ENCODE peak calls at places on chromosomes 5 and 9, in eight cellular contexts. V, A, P, Y, C, T, E and D are unnamed samples.

GRCh38 chr9:72585737-72586136 is 64.3 kb downstream of the TMC1 start:
- DNase-seq in V (no peak), A (no peak), P (no peak), Y (no peak), C (no peak), T (no peak), E (no peak), D (no peak)

GRCh38 chr5:33441241-33441844 is 578 bp downstream of the TARS1 start:
- DNase-seq in V (peak), A (peak), P (no peak), Y (no peak), C (peak), T (peak), E (peak), D (no peak)

GRCh38 chr9:4604678-4605095 is 57.4 kb upstream of the PLPP6 start:
- DNase-seq in V (peak), A (peak), P (peak), Y (peak), C (peak), T (peak), E (peak), D (peak)

GRCh38 chr9:5554254-5554653 is 43.9 kb downstream of the PDCD1LG2 start:
- DNase-seq in V (no peak), A (no peak), P (no peak), Y (no peak), C (no peak), T (no peak), E (peak), D (no peak)

GRCh38 chr9:13555989-13556500 is 276.6 kb upstream of the MPDZ start:
- DNase-seq in V (no peak), A (no peak), P (peak), Y (no peak), C (no peak), T (no peak), E (no peak), D (no peak)

GRCh38 chr9:125243792-125244260 is 2.7 kb upstream of the HSPA5 start:
- DNase-seq in V (no peak), A (no peak), P (no peak), Y (no peak), C (no peak), T (no peak), E (no peak), D (no peak)

GRCh38 chr5:59724482-59725392 is 168.8 kb downstream of the PDE4D start:
- DNase-seq in V (peak), A (peak), P (peak), Y (no peak), C (peak), T (peak), E (no peak), D (no peak)

GRCh38 chr5:10557747-10558295 is 6.0 kb upstream of the ANKRD33B start:
- DNase-seq in V (no peak), A (no peak), P (no peak), Y (no peak), C (no peak), T (no peak), E (no peak), D (no peak)

GRCh38 chr9:90502134-90502533 is 140.5 kb downstream of the DIRAS2 start:
- DNase-seq in V (no peak), A (no peak), P (no peak), Y (no peak), C (no peak), T (no peak), E (no peak), D (no peak)

GRCh38 chr9:110810251-110810976 is 141.8 kb downstream of the MUSK start:
- DNase-seq in V (no peak), A (no peak), P (no peak), Y (no peak), C (no peak), T (no peak), E (no peak), D (no peak)

GRCh38 chr9:135671591-135672041 is 8.5 kb downstream of the LCN9 start:
- DNase-seq in V (peak), A (no peak), P (no peak), Y (peak), C (peak), T (no peak), E (no peak), D (no peak)

GRCh38 chr9:5879419-5880181 is 11.1 kb upstream of the MLANA start:
- DNase-seq in V (peak), A (peak), P (peak), Y (no peak), C (peak), T (peak), E (no peak), D (no peak)

GRCh38 chr9:75532651-75533050 is 357.8 kb upstream of the PCSK5 start:
- DNase-seq in V (no peak), A (no peak), P (no peak), Y (no peak), C (no peak), T (no peak), E (no peak), D (no peak)

GRCh38 chr9:33225319-33226152 is 14.4 kb upstream of the SPINK4 start:
- DNase-seq in V (peak), A (peak), P (peak), Y (no peak), C (peak), T (peak), E (peak), D (peak)

GRCh38 chr5:65479527-65479926 is 2.2 kb downstream of the ADAMTS6 start:
- DNase-seq in V (no peak), A (no peak), P (peak), Y (no peak), C (no peak), T (no peak), E (no peak), D (no peak)

GRCh38 chr5:61918606-61919005 is 387.4 kb upstream of the KIF2A start:
- DNase-seq in V (no peak), A (no peak), P (no peak), Y (no peak), C (no peak), T (no peak), E (no peak), D (no peak)

GRCh38 chr9:129407905-129408452 is 212.9 kb downstream of the C9orf50 start:
- DNase-seq in V (no peak), A (no peak), P (no peak), Y (no peak), C (no peak), T (no peak), E (no peak), D (no peak)

GRCh38 chr9:95508242-95508967 is 8.4 kb downstream of the PTCH1 start:
- DNase-seq in V (peak), A (no peak), P (peak), Y (no peak), C (no peak), T (no peak), E (no peak), D (no peak)

GRCh38 chr9:134007571-134007970 is 15.4 kb upstream of the VAV2 start:
- DNase-seq in V (peak), A (no peak), P (no peak), Y (no peak), C (no peak), T (no peak), E (no peak), D (no peak)

GRCh38 chr9:111175350-111175749 is 137.1 kb upstream of the LPAR1 start:
- DNase-seq in V (no peak), A (no peak), P (no peak), Y (no peak), C (no peak), T (no peak), E (no peak), D (no peak)

GRCh38 chr9:122827759-122828090 is 663 bp downstream of the PDCL start:
- DNase-seq in V (no peak), A (no peak), P (no peak), Y (no peak), C (no peak), T (no peak), E (no peak), D (no peak)

GRCh38 chr9:136985853-136986252 is 3.1 kb downstream of the LCNL1 start:
- DNase-seq in V (no peak), A (no peak), P (no peak), Y (no peak), C (no peak), T (no peak), E (no peak), D (no peak)

GRCh38 chr5:129367883-129368282 is 92.2 kb upstream of the ADAMTS19 start:
- DNase-seq in V (no peak), A (no peak), P (no peak), Y (no peak), C (no peak), T (no peak), E (no peak), D (no peak)

GRCh38 chr5:59893061-59893435 is 478 bp downstream of the PDE4D start:
- DNase-seq in V (no peak), A (no peak), P (no peak), Y (no peak), C (no peak), T (no peak), E (no peak), D (no peak)

GRCh38 chr9:84667571-84668203 is 1.8 kb upstream of the NTRK2 start:
- DNase-seq in V (peak), A (no peak), P (peak), Y (no peak), C (no peak), T (no peak), E (no peak), D (no peak)

GRCh38 chr5:139014726-139015125 is 139.6 kb upstream of the LRRTM2 start:
- DNase-seq in V (no peak), A (no peak), P (peak), Y (no peak), C (no peak), T (no peak), E (no peak), D (no peak)

GRCh38 chr9:99231708-99232107 is 9.6 kb downstream of the SEC61B start:
- DNase-seq in V (peak), A (no peak), P (no peak), Y (no peak), C (peak), T (peak), E (peak), D (no peak)

GRCh38 chr5:78908173-78908901 is 76.8 kb downstream of the ARSB start:
- DNase-seq in V (peak), A (no peak), P (peak), Y (no peak), C (no peak), T (no peak), E (no peak), D (no peak)

GRCh38 chr5:95113489-95113888 is 171.4 kb downstream of the MCTP1 start:
- DNase-seq in V (no peak), A (no peak), P (no peak), Y (peak), C (no peak), T (no peak), E (no peak), D (no peak)

GRCh38 chr9:111198936-111199335 is 131.1 kb downstream of the OR2K2 start:
- DNase-seq in V (no peak), A (no peak), P (no peak), Y (no peak), C (no peak), T (no peak), E (no peak), D (no peak)

GRCh38 chr5:78102498-78102897 is 192.0 kb downstream of the AP3B1 start:
- DNase-seq in V (no peak), A (no peak), P (no peak), Y (no peak), C (no peak), T (no peak), E (no peak), D (no peak)

GRCh38 chr5:116626272-116626723 is 51.7 kb upstream of the SEMA6A start:
- DNase-seq in V (no peak), A (no peak), P (peak), Y (no peak), C (no peak), T (no peak), E (no peak), D (peak)

DNA sequence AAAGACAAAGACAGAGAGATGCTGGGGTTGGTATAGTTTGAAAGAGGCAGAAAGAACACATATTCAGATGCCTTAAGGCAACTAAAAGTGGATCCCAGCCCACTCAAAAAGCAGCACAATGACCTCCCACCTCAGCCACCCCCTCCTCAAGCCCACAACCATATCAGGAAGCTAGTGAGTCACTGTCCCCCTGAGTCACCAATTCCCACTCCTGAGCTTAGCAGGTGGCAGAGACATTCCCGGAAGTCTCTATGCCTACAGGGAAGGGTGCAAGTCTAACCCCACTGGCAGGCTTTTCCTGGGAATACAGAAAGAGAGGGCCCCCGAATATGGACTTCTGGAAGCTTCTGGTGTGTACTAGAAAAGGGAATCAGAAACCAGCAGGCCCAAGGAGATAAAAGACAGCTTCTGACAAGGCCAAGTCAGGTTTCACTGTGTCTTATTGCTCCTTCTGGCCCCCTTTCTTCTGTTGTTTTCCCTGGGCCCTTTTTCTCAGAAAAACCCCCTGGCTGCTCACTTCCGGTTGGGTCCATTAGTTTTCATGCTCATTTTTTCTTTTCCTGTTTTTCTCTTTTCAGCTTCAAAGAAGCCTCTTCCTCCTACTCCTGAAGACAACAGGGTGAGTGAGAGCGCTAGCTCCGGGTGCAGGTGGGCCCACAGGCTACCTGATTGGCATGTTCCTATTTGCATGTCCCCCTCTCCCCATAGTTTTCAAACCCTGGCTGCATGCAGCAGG is 36.8 kb downstream of the ITK start:
- DNase-seq in V (no peak), A (no peak), P (no peak), Y (no peak), C (no peak), T (no peak), E (no peak), D (no peak)
- H3K9ac ChIP-seq in V (no peak), A (no peak), P (no peak), Y (no peak), C (no peak), T (no peak), E (no peak), D (no peak)

GRCh38 chr5:52838306-52839015 is 50.7 kb downstream of the ITGA1 start:
- DNase-seq in V (no peak), A (no peak), P (no peak), Y (no peak), C (no peak), T (no peak), E (no peak), D (no peak)

GRCh38 chr5:52840286-52841050 is 52.8 kb downstream of the ITGA1 start:
- DNase-seq in V (peak), A (no peak), P (peak), Y (no peak), C (no peak), T (no peak), E (no peak), D (peak)

GRCh38 chr5:52839285-52839684 is 51.6 kb downstream of the ITGA1 start:
- DNase-seq in V (no peak), A (no peak), P (no peak), Y (no peak), C (no peak), T (no peak), E (no peak), D (no peak)

GRCh38 chr5:52842111-52842510 is 54.4 kb downstream of the ITGA1 start:
- DNase-seq in V (no peak), A (no peak), P (no peak), Y (no peak), C (no peak), T (no peak), E (no peak), D (no peak)

GRCh38 chr5:52841114-52841513 is 53.4 kb downstream of the ITGA1 start:
- DNase-seq in V (no peak), A (no peak), P (no peak), Y (no peak), C (no peak), T (no peak), E (no peak), D (no peak)
- H3K27ac ChIP-seq in V (no peak), A (no peak), P (no peak), Y (no peak), C (no peak), T (no peak), E (no peak), D (peak)

GRCh38 chr5:142716963-142717362 is 31.1 kb upstream of the FGF1 start:
- DNase-seq in V (peak), A (peak), P (peak), Y (no peak), C (no peak), T (peak), E (no peak), D (no peak)

GRCh38 chr5:142717582-142718215 is 31.8 kb upstream of the FGF1 start:
- DNase-seq in V (peak), A (no peak), P (peak), Y (no peak), C (no peak), T (peak), E (no peak), D (no peak)

GRCh38 chr5:142715291-142715690 is 29.4 kb upstream of the FGF1 start:
- DNase-seq in V (no peak), A (no peak), P (no peak), Y (no peak), C (no peak), T (no peak), E (no peak), D (no peak)

GRCh38 chr5:142713151-142713706 is 27.3 kb upstream of the FGF1 start:
- DNase-seq in V (peak), A (peak), P (peak), Y (peak), C (peak), T (peak), E (peak), D (peak)
- TF ChIP-seq POLR2AphosphoS5 in V (no peak), A (peak), P (peak), Y (peak), C (no peak), T (no peak), E (no peak), D (no peak)

GRCh38 chr9:91658513-91659105 is 235.0 kb upstream of the NFIL3 start:
- DNase-seq in V (no peak), A (no peak), P (no peak), Y (no peak), C (no peak), T (no peak), E (no peak), D (no peak)
- H3K9ac ChIP-seq in V (no peak), A (no peak), P (no peak), Y (no peak), C (no peak), T (no peak), E (no peak), D (no peak)

DNA sequence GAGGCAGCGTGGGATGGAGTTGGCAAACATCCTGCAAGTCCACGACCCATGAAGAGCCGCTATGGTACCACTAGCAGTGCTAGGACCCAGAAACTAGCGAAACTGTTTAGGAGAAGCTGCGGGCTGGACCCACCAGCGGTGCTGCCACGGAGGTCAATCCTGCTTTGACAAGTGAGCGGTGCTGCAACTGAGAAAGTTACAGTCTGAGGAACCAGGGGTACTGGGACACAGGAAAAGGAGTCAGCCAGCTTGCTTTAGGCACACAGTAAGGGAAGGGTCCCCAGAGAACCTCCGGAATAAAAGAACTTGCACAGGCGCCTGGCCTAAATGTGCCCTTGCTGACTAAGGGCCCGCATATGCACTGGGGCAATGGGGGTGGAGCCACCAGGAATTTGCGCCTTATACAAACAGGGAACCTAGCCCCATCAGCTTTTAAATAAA is 23.6 kb upstream of the ANXA2R start:
- DNase-seq in V (no peak), A (no peak), P (peak), Y (no peak), C (peak), T (no peak), E (no peak), D (no peak)
- H3K27ac ChIP-seq in V (no peak), A (peak), P (peak), Y (no peak), C (peak), T (peak), E (no peak), D (peak)

GRCh38 chr5:144418719-144419118 is 248.0 kb downstream of the KCTD16 start:
- DNase-seq in V (no peak), A (no peak), P (no peak), Y (no peak), C (no peak), T (no peak), E (no peak), D (no peak)
- TF ChIP-seq POLR2AphosphoS5 in V (no peak), A (no peak), P (no peak), Y (no peak), C (no peak), T (no peak), E (no peak), D (no peak)